ENCODE peak calls at places on chromosomes 16 and 17, in ten cellular contexts. J is NCI-H1105; M is GM23248; C is GM03348; B is naive thymus-derived CD4-positive, alpha-beta T cell; O is iPS DF 6.9; S is stimulated activated CD4-positive, alpha-beta T cell treated with anti-CD3 and anti-CD28 coated beads, Interleukin-12 subunit alpha, Interleukin-12 subunit beta, amount 100 ng/mL, for 4 hours; I is CD8-positive, alpha-beta memory T cell; E is globus pallidus; R is T-helper 1 cell. T is an unnamed sample.

GRCh38 chr17:6244253-6244652 is 174.1 kb downstream of the WSCD1 start:
- DNase-seq in J (no peak), M (no peak), C (no peak), B (no peak), O (no peak), S (no peak), I (no peak), E (no peak), R (no peak), T (no peak)

GRCh38 chr16:15602285-15603044 is 40.5 kb downstream of the MARF1 start:
- DNase-seq in J (no peak), M (no peak), C (no peak), B (no peak), O (no peak), S (no peak), I (no peak), E (no peak), R (no peak), T (no peak)

GRCh38 chr16:2874584-2875362 is 8.2 kb upstream of the FLYWCH2 start:
- DNase-seq in J (peak), M (peak), C (peak), B (peak), O (no peak), S (peak), I (peak), E (peak), R (peak), T (peak)

GRCh38 chr16:29147710-29148425 is 163.0 kb downstream of the LAT start:
- DNase-seq in J (no peak), M (no peak), C (no peak), B (no peak), O (no peak), S (no peak), I (no peak), E (no peak), R (no peak), T (no peak)

GRCh38 chr16:5016967-5017677 is 16.6 kb downstream of the NAGPA start:
- DNase-seq in J (no peak), M (no peak), C (no peak), B (no peak), O (no peak), S (no peak), I (no peak), E (no peak), R (no peak), T (no peak)

GRCh38 chr17:55303008-55303493 is 38.3 kb downstream of the HLF start:
- DNase-seq in J (no peak), M (no peak), C (no peak), B (no peak), O (no peak), S (no peak), I (no peak), E (no peak), R (no peak), T (no peak)

GRCh38 chr17:77372444-77373297 is 231.9 kb downstream of the SEC14L1 start:
- DNase-seq in J (peak), M (peak), C (peak), B (peak), O (no peak), S (peak), I (peak), E (no peak), R (peak), T (peak)

GRCh38 chr17:37828313-37829124 is 83.7 kb upstream of the HNF1B start:
- DNase-seq in J (no peak), M (peak), C (no peak), B (no peak), O (no peak), S (no peak), I (no peak), E (no peak), R (no peak), T (no peak)

GRCh38 chr16:77468831-77469230 is 34.0 kb upstream of the ADAMTS18 start:
- DNase-seq in J (peak), M (no peak), C (no peak), B (no peak), O (no peak), S (no peak), I (no peak), E (no peak), R (no peak), T (no peak)

GRCh38 chr16:81493755-81494433 is 49.3 kb downstream of the CMIP start:
- DNase-seq in J (no peak), M (peak), C (peak), B (no peak), O (no peak), S (peak), I (no peak), E (no peak), R (no peak), T (no peak)

GRCh38 chr17:38912221-38912813 is 13.1 kb upstream of the LASP1NB start:
- DNase-seq in J (no peak), M (no peak), C (no peak), B (no peak), O (no peak), S (no peak), I (no peak), E (no peak), R (no peak), T (no peak)

GRCh38 chr16:78648517-78648916 is 549.1 kb downstream of the WWOX start:
- DNase-seq in J (no peak), M (no peak), C (no peak), B (no peak), O (no peak), S (no peak), I (no peak), E (peak), R (no peak), T (no peak)

GRCh38 chr16:81873843-81874752 is 95.0 kb downstream of the PLCG2 start:
- DNase-seq in J (no peak), M (peak), C (peak), B (peak), O (no peak), S (peak), I (peak), E (peak), R (peak), T (peak)

GRCh38 chr17:45265823-45266222 is 3.9 kb upstream of the SPATA32 start:
- DNase-seq in J (no peak), M (peak), C (peak), B (no peak), O (no peak), S (no peak), I (no peak), E (no peak), R (no peak), T (no peak)

GRCh38 chr17:39791296-39791992 is 53.7 kb downstream of the GRB7 start:
- DNase-seq in J (no peak), M (no peak), C (no peak), B (peak), O (no peak), S (peak), I (no peak), E (no peak), R (no peak), T (no peak)

GRCh38 chr16:31452631-31453106 is 6.6 kb upstream of the ARMC5 start:
- DNase-seq in J (no peak), M (peak), C (peak), B (no peak), O (no peak), S (no peak), I (no peak), E (peak), R (no peak), T (no peak)

GRCh38 chr16:81265658-81266451 is 27.4 kb downstream of the BCO1 start:
- DNase-seq in J (no peak), M (peak), C (peak), B (no peak), O (no peak), S (no peak), I (no peak), E (peak), R (no peak), T (no peak)

GRCh38 chr17:79006001-79006400 is 3.6 kb downstream of the CANT1 start:
- DNase-seq in J (no peak), M (no peak), C (no peak), B (no peak), O (no peak), S (no peak), I (no peak), E (no peak), R (no peak), T (no peak)

T was measured in GM19239.